ENCODE peak calls at places on chromosomes 2 and 18, in nine cellular contexts. O is mammary epithelial cell, Z is heart left ventricle, V is astrocyte, E is A549, M is HL-60, P is PC-3, A is A673, W is PC-9. K is an unnamed sample.
A peak's percentile ranks its signal among the peaks of the same experiment; 100 is the strongest.

GRCh38 chr2:7840651-7841380 is 841.0 kb upstream of the ID2 start:
- DNase-seq in O (no peak), Z (no peak), V (no peak), E (no peak), M (no peak), P (no peak), A (no peak), W (no peak), K (no peak)

GRCh38 chr2:98560256-98560771 is 48.0 kb downstream of the COA5 start:
- DNase-seq in O (peak; percentile 52), Z (no peak), V (peak; percentile 92), E (peak; percentile 9), M (no peak), P (peak; percentile 90), A (peak; percentile 18), W (no peak), K (peak; percentile 78)

GRCh38 chr2:40034801-40035200 is 255.7 kb upstream of the THUMPD2 start:
- DNase-seq in O (peak; percentile 33), Z (no peak), V (no peak), E (no peak), M (no peak), P (no peak), A (no peak), W (no peak), K (no peak)

GRCh38 chr18:79583984-79584401 is 95.6 kb upstream of the CTDP1 start:
- DNase-seq in O (no peak), Z (peak; percentile 31), V (no peak), E (no peak), M (peak; percentile 75), P (no peak), A (no peak), W (no peak), K (no peak)

GRCh38 chr2:197158138-197158537 is 152.4 kb downstream of the ANKRD44 start:
- DNase-seq in O (no peak), Z (no peak), V (no peak), E (no peak), M (no peak), P (no peak), A (no peak), W (no peak), K (no peak)

GRCh38 chr2:70418514-70418913 is 116.6 kb upstream of the FAM136A start:
- DNase-seq in O (no peak), Z (no peak), V (no peak), E (no peak), M (peak; percentile 18), P (no peak), A (no peak), W (no peak), K (no peak)

GRCh38 chr18:43170586-43170985 is 55.1 kb upstream of the RIT2 start:
- DNase-seq in O (no peak), Z (no peak), V (no peak), E (no peak), M (no peak), P (no peak), A (peak; percentile 5), W (no peak), K (no peak)

GRCh38 chr2:127174176-127174575 is 45.9 kb downstream of the CYP27C1 start:
- DNase-seq in O (no peak), Z (no peak), V (no peak), E (peak; percentile 55), M (no peak), P (peak; percentile 39), A (no peak), W (peak; percentile 47), K (peak; percentile 51)

GRCh38 chr2:191866675-191867506 is 20.0 kb upstream of the CAVIN2 start:
- DNase-seq in O (peak; percentile 62), Z (no peak), V (peak; percentile 95), E (peak; percentile 95), M (no peak), P (peak; percentile 91), A (peak; percentile 59), W (peak; percentile 83), K (peak; percentile 88)

GRCh38 chr2:199443589-199444130 is 14.1 kb downstream of the SATB2 start:
- DNase-seq in O (peak; percentile 42), Z (no peak), V (no peak), E (no peak), M (no peak), P (peak; percentile 46), A (no peak), W (no peak), K (no peak)

GRCh38 chr18:76126327-76126726 is 368.7 kb downstream of the ZNF516 start:
- DNase-seq in O (no peak), Z (no peak), V (no peak), E (no peak), M (no peak), P (no peak), A (no peak), W (no peak), K (no peak)

GRCh38 chr18:33665187-33665586 is 87.2 kb downstream of the ASXL3 start:
- DNase-seq in O (no peak), Z (no peak), V (no peak), E (no peak), M (no peak), P (no peak), A (no peak), W (no peak), K (no peak)

DNA sequence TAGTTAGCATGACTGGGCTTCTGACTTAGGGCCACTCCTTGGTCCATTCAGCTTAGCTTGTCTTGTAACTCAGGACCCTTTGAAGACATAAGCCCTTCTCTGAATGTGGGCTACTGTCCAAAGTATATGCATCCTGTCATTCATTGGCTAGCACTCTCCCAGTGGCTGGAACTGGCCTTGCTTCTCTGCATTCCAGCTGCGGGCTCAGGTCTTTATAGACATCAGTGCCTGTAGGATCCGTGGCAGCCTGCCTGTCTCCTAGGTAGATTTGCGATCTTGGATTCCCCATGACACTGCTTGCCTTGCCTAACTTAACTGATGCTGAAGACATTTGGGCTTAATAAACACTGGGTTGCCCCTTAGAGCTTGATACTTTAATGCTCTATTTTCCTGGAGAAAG is 170.1 kb downstream of the DCC start:
- DNase-seq in O (no peak), Z (no peak), V (no peak), E (no peak), M (no peak), P (no peak), A (no peak), W (no peak), K (no peak)
- TF ChIP-seq CTCF in O (no peak), Z (no peak), V (no peak), E (no peak), M (no peak), P (no peak), A (no peak), W (no peak), K (no peak)

GRCh38 chr18:7908686-7909299 is 341.7 kb downstream of the PTPRM start:
- DNase-seq in O (peak; percentile 50), Z (no peak), V (no peak), E (no peak), M (no peak), P (peak; percentile 69), A (no peak), W (peak; percentile 58), K (peak; percentile 8)

GRCh38 chr18:7901657-7902056 is 334.5 kb downstream of the PTPRM start:
- DNase-seq in O (no peak), Z (no peak), V (no peak), E (no peak), M (no peak), P (peak; percentile 10), A (no peak), W (no peak), K (no peak)

GRCh38 chr18:7899078-7899477 is 332.0 kb downstream of the PTPRM start:
- DNase-seq in O (no peak), Z (no peak), V (no peak), E (no peak), M (no peak), P (no peak), A (no peak), W (no peak), K (no peak)

GRCh38 chr18:7902399-7902839 is 335.3 kb downstream of the PTPRM start:
- DNase-seq in O (no peak), Z (no peak), V (peak; percentile 65), E (peak; percentile 91), M (no peak), P (no peak), A (no peak), W (no peak), K (no peak)

GRCh38 chr18:7904529-7904928 is 337.4 kb downstream of the PTPRM start:
- DNase-seq in O (peak; percentile 80), Z (no peak), V (peak; percentile 78), E (peak; percentile 70), M (no peak), P (peak; percentile 89), A (no peak), W (peak; percentile 67), K (peak; percentile 12)
- H3K27ac ChIP-seq in O (no peak overlapping the region), Z (no peak overlapping the region), V (no peak overlapping the region), E (peak overlapping the region; percentile 99), M (no peak overlapping the region), P (peak overlapping the region; percentile 87), A (no peak overlapping the region), W (peak overlapping the region; percentile 34), K (no peak overlapping the region)

DNA sequence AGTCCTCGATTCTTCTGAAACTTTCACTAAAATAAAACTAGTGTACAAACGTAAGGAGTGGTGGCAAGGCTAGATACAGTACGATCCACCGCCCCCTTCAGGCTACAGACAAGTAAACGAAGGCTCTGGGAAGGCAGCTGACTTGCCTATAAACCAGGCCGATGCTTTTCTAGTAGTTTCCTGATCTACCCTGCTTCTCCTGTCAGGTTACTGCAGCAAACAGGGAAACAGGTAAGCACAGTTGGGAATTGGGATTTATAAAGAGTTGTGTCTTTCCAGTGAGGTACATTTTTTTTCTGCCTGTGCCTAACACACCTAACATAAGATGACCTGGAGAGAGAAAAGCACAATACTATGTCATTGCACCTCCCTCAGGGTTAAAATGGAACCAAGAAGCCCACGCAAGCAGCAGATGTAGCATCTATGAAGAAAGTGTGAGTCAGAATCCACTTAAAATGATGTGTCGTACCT is 108.6 kb downstream of the UXS1 start:
- DNase-seq in O (peak; percentile 25), Z (no peak), V (no peak), E (peak; percentile 45), M (no peak), P (peak; percentile 42), A (peak; percentile 62), W (no peak), K (no peak)
- TF ChIP-seq CTCF in O (no peak), Z (peak; percentile 67), V (peak; percentile 9), E (no peak), M (peak; percentile 17), P (peak; percentile 59), A (peak; percentile 60), W (no peak), K (no peak)

GRCh38 chr2:1793868-1794445 is 49.6 kb upstream of the PXDN start:
- DNase-seq in O (no peak), Z (peak; percentile 71), V (no peak), E (no peak), M (no peak), P (no peak), A (no peak), W (peak; percentile 2), K (no peak)

GRCh38 chr2:1791670-1792069 is 47.4 kb upstream of the PXDN start:
- DNase-seq in O (no peak), Z (no peak), V (no peak), E (no peak), M (no peak), P (no peak), A (no peak), W (no peak), K (no peak)

GRCh38 chr2:1795261-1795828 is 51.0 kb upstream of the PXDN start:
- DNase-seq in O (no peak), Z (no peak), V (no peak), E (no peak), M (no peak), P (no peak), A (no peak), W (no peak), K (no peak)

GRCh38 chr2:1794821-1795220 is 50.5 kb upstream of the PXDN start:
- DNase-seq in O (no peak), Z (peak; percentile 40), V (no peak), E (no peak), M (no peak), P (no peak), A (no peak), W (no peak), K (no peak)

GRCh38 chr2:1793001-1793867 is 48.9 kb upstream of the PXDN start:
- DNase-seq in O (no peak), Z (no peak), V (no peak), E (no peak), M (no peak), P (no peak), A (no peak), W (peak; percentile 28), K (no peak)
- H3K27ac ChIP-seq in O (no peak overlapping the region), Z (no peak overlapping the region), V (no peak overlapping the region), E (no peak overlapping the region), M (no peak overlapping the region), P (no peak overlapping the region), A (no peak overlapping the region), W (no peak overlapping the region), K (no peak overlapping the region)

K was measured in RWPE1.